ENCODE peak calls at places on chromosomes 16 and 17, in ten cellular contexts. One of them, this sample, is unnamed.

GRCh38 chr16:9854665-9855064 is 327.6 kb downstream of the GRIN2A start:
- DNase-seq in GM12892: no peak
- DNase-seq in immature natural killer cell: no peak
- DNase-seq in GM19239: no peak
- DNase-seq in activated T-helper 2 cell treated with anti-CD3 and anti-CD28 coated beads, Interferon-gamma antibody, Interleukin-2, Interleukin-4, amounts not matched to agents 10 μg/mL and 5 μg/mL and 100 μg/mL, durations not matched to agents 14 hours and 24 hours and 36 hours: no peak
- DNase-seq in H9: no peak
- DNase-seq in T-helper 1 cell: no peak
- DNase-seq in amniotic stem cell: no peak
- DNase-seq in NCI-H82: no peak
- DNase-seq in effector CD4-positive, alpha-beta T cell: no peak
- DNase-seq in this sample: no peak

GRCh38 chr16:10385725-10386516 is at the start of gene ATF7IP2:
- DNase-seq in GM12892: peak; percentile 87
- DNase-seq in immature natural killer cell: peak; percentile 86
- DNase-seq in GM19239: peak; percentile 75
- DNase-seq in activated T-helper 2 cell treated with anti-CD3 and anti-CD28 coated beads, Interferon-gamma antibody, Interleukin-2, Interleukin-4, amounts not matched to agents 10 μg/mL and 5 μg/mL and 100 μg/mL, durations not matched to agents 14 hours and 24 hours and 36 hours: peak; percentile 85
- DNase-seq in H9: peak; percentile 98
- DNase-seq in T-helper 1 cell: peak; percentile 77
- DNase-seq in amniotic stem cell: peak; percentile 67
- DNase-seq in NCI-H82: peak; percentile 72
- DNase-seq in effector CD4-positive, alpha-beta T cell: peak; percentile 72
- DNase-seq in this sample: peak; percentile 80

GRCh38 chr16:84117482-84117843 is 721 bp upstream of the MBTPS1 start:
- DNase-seq in GM12892: no peak
- DNase-seq in immature natural killer cell: no peak
- DNase-seq in GM19239: peak; percentile 10
- DNase-seq in activated T-helper 2 cell treated with anti-CD3 and anti-CD28 coated beads, Interferon-gamma antibody, Interleukin-2, Interleukin-4, amounts not matched to agents 10 μg/mL and 5 μg/mL and 100 μg/mL, durations not matched to agents 14 hours and 24 hours and 36 hours: no peak
- DNase-seq in H9: no peak
- DNase-seq in T-helper 1 cell: no peak
- DNase-seq in amniotic stem cell: no peak
- DNase-seq in NCI-H82: peak; percentile 46
- DNase-seq in effector CD4-positive, alpha-beta T cell: peak; percentile 9
- DNase-seq in this sample: no peak

GRCh38 chr17:16398270-16399267 is 16.8 kb upstream of the TRPV2 start:
- DNase-seq in GM12892: peak; percentile 39
- DNase-seq in immature natural killer cell: no peak
- DNase-seq in GM19239: no peak
- DNase-seq in activated T-helper 2 cell treated with anti-CD3 and anti-CD28 coated beads, Interferon-gamma antibody, Interleukin-2, Interleukin-4, amounts not matched to agents 10 μg/mL and 5 μg/mL and 100 μg/mL, durations not matched to agents 14 hours and 24 hours and 36 hours: peak; percentile 34
- DNase-seq in H9: no peak
- DNase-seq in T-helper 1 cell: no peak
- DNase-seq in amniotic stem cell: no peak
- DNase-seq in NCI-H82: peak; percentile 55
- DNase-seq in effector CD4-positive, alpha-beta T cell: no peak
- DNase-seq in this sample: no peak

GRCh38 chr17:4420692-4421131 is 13.0 kb upstream of the SPNS3 start:
- DNase-seq in GM12892: peak; percentile 61
- DNase-seq in immature natural killer cell: peak; percentile 55
- DNase-seq in GM19239: peak; percentile 72
- DNase-seq in activated T-helper 2 cell treated with anti-CD3 and anti-CD28 coated beads, Interferon-gamma antibody, Interleukin-2, Interleukin-4, amounts not matched to agents 10 μg/mL and 5 μg/mL and 100 μg/mL, durations not matched to agents 14 hours and 24 hours and 36 hours: peak; percentile 59
- DNase-seq in H9: peak; percentile 86
- DNase-seq in T-helper 1 cell: peak; percentile 35
- DNase-seq in amniotic stem cell: peak; percentile 24
- DNase-seq in NCI-H82: peak; percentile 92
- DNase-seq in effector CD4-positive, alpha-beta T cell: peak; percentile 36
- DNase-seq in this sample: peak; percentile 40

GRCh38 chr17:58487589-58488427 is at the start of gene HSF5:
- DNase-seq in GM12892: no peak
- DNase-seq in immature natural killer cell: peak; percentile 86
- DNase-seq in GM19239: peak; percentile 49
- DNase-seq in activated T-helper 2 cell treated with anti-CD3 and anti-CD28 coated beads, Interferon-gamma antibody, Interleukin-2, Interleukin-4, amounts not matched to agents 10 μg/mL and 5 μg/mL and 100 μg/mL, durations not matched to agents 14 hours and 24 hours and 36 hours: peak; percentile 67
- DNase-seq in H9: peak; percentile 88
- DNase-seq in T-helper 1 cell: peak; percentile 61
- DNase-seq in amniotic stem cell: no peak
- DNase-seq in NCI-H82: no peak
- DNase-seq in effector CD4-positive, alpha-beta T cell: peak; percentile 66
- DNase-seq in this sample: peak; percentile 68

GRCh38 chr17:66620528-66620927 is 214.4 kb upstream of the CACNG5 start:
- DNase-seq in GM12892: no peak
- DNase-seq in immature natural killer cell: no peak
- DNase-seq in GM19239: no peak
- DNase-seq in activated T-helper 2 cell treated with anti-CD3 and anti-CD28 coated beads, Interferon-gamma antibody, Interleukin-2, Interleukin-4, amounts not matched to agents 10 μg/mL and 5 μg/mL and 100 μg/mL, durations not matched to agents 14 hours and 24 hours and 36 hours: no peak
- DNase-seq in H9: no peak
- DNase-seq in T-helper 1 cell: no peak
- DNase-seq in amniotic stem cell: no peak
- DNase-seq in NCI-H82: no peak
- DNase-seq in effector CD4-positive, alpha-beta T cell: no peak
- DNase-seq in this sample: no peak

GRCh38 chr16:64236351-64236750 is 885.5 kb downstream of the CDH11 start:
- DNase-seq in GM12892: no peak
- DNase-seq in immature natural killer cell: no peak
- DNase-seq in GM19239: no peak
- DNase-seq in activated T-helper 2 cell treated with anti-CD3 and anti-CD28 coated beads, Interferon-gamma antibody, Interleukin-2, Interleukin-4, amounts not matched to agents 10 μg/mL and 5 μg/mL and 100 μg/mL, durations not matched to agents 14 hours and 24 hours and 36 hours: no peak
- DNase-seq in H9: no peak
- DNase-seq in T-helper 1 cell: no peak
- DNase-seq in amniotic stem cell: no peak
- DNase-seq in NCI-H82: no peak
- DNase-seq in effector CD4-positive, alpha-beta T cell: no peak
- DNase-seq in this sample: no peak

GRCh38 chr16:23687034-23687808 is 8.5 kb downstream of the PLK1 start:
- DNase-seq in GM12892: no peak
- DNase-seq in immature natural killer cell: no peak
- DNase-seq in GM19239: no peak
- DNase-seq in activated T-helper 2 cell treated with anti-CD3 and anti-CD28 coated beads, Interferon-gamma antibody, Interleukin-2, Interleukin-4, amounts not matched to agents 10 μg/mL and 5 μg/mL and 100 μg/mL, durations not matched to agents 14 hours and 24 hours and 36 hours: no peak
- DNase-seq in H9: no peak
- DNase-seq in T-helper 1 cell: no peak
- DNase-seq in amniotic stem cell: no peak
- DNase-seq in NCI-H82: no peak
- DNase-seq in effector CD4-positive, alpha-beta T cell: no peak
- DNase-seq in this sample: no peak

GRCh38 chr17:55275894-55276804 is 11.4 kb downstream of the HLF start:
- DNase-seq in GM12892: no peak
- DNase-seq in immature natural killer cell: no peak
- DNase-seq in GM19239: no peak
- DNase-seq in activated T-helper 2 cell treated with anti-CD3 and anti-CD28 coated beads, Interferon-gamma antibody, Interleukin-2, Interleukin-4, amounts not matched to agents 10 μg/mL and 5 μg/mL and 100 μg/mL, durations not matched to agents 14 hours and 24 hours and 36 hours: no peak
- DNase-seq in H9: no peak
- DNase-seq in T-helper 1 cell: no peak
- DNase-seq in amniotic stem cell: no peak
- DNase-seq in NCI-H82: no peak
- DNase-seq in effector CD4-positive, alpha-beta T cell: no peak
- DNase-seq in this sample: no peak

GRCh38 chr16:81630632-81631026 is 148.5 kb upstream of the PLCG2 start:
- DNase-seq in GM12892: no peak
- DNase-seq in immature natural killer cell: no peak
- DNase-seq in GM19239: no peak
- DNase-seq in activated T-helper 2 cell treated with anti-CD3 and anti-CD28 coated beads, Interferon-gamma antibody, Interleukin-2, Interleukin-4, amounts not matched to agents 10 μg/mL and 5 μg/mL and 100 μg/mL, durations not matched to agents 14 hours and 24 hours and 36 hours: no peak
- DNase-seq in H9: no peak
- DNase-seq in T-helper 1 cell: no peak
- DNase-seq in amniotic stem cell: no peak
- DNase-seq in NCI-H82: peak; percentile 98
- DNase-seq in effector CD4-positive, alpha-beta T cell: no peak
- DNase-seq in this sample: no peak

GRCh38 chr16:14362774-14363371 is 267.2 kb downstream of the PARN start:
- DNase-seq in GM12892: no peak
- DNase-seq in immature natural killer cell: no peak
- DNase-seq in GM19239: no peak
- DNase-seq in activated T-helper 2 cell treated with anti-CD3 and anti-CD28 coated beads, Interferon-gamma antibody, Interleukin-2, Interleukin-4, amounts not matched to agents 10 μg/mL and 5 μg/mL and 100 μg/mL, durations not matched to agents 14 hours and 24 hours and 36 hours: no peak
- DNase-seq in H9: no peak
- DNase-seq in T-helper 1 cell: no peak
- DNase-seq in amniotic stem cell: peak; percentile 42
- DNase-seq in NCI-H82: no peak
- DNase-seq in effector CD4-positive, alpha-beta T cell: no peak
- DNase-seq in this sample: no peak

GRCh38 chr17:55295411-55296170 is 30.8 kb downstream of the HLF start:
- DNase-seq in GM12892: peak; percentile 32
- DNase-seq in immature natural killer cell: peak; percentile 36
- DNase-seq in GM19239: peak; percentile 54
- DNase-seq in activated T-helper 2 cell treated with anti-CD3 and anti-CD28 coated beads, Interferon-gamma antibody, Interleukin-2, Interleukin-4, amounts not matched to agents 10 μg/mL and 5 μg/mL and 100 μg/mL, durations not matched to agents 14 hours and 24 hours and 36 hours: peak; percentile 39
- DNase-seq in H9: peak; percentile 79
- DNase-seq in T-helper 1 cell: peak; percentile 29
- DNase-seq in amniotic stem cell: peak; percentile 11
- DNase-seq in NCI-H82: peak; percentile 80
- DNase-seq in effector CD4-positive, alpha-beta T cell: peak; percentile 29
- DNase-seq in this sample: peak; percentile 48

GRCh38 chr16:78444-79145 is 570 bp downstream of the MPG start:
- DNase-seq in GM12892: no peak
- DNase-seq in immature natural killer cell: no peak
- DNase-seq in GM19239: peak; percentile 72
- DNase-seq in activated T-helper 2 cell treated with anti-CD3 and anti-CD28 coated beads, Interferon-gamma antibody, Interleukin-2, Interleukin-4, amounts not matched to agents 10 μg/mL and 5 μg/mL and 100 μg/mL, durations not matched to agents 14 hours and 24 hours and 36 hours: no peak
- DNase-seq in H9: no peak
- DNase-seq in T-helper 1 cell: no peak
- DNase-seq in amniotic stem cell: no peak
- DNase-seq in NCI-H82: peak; percentile 32
- DNase-seq in effector CD4-positive, alpha-beta T cell: no peak
- DNase-seq in this sample: no peak